ENCODE peak calls at places on chromosomes 4 and X, in four cellular contexts. One of them, this sample, is unnamed.

GRCh38 chr4:87975466-87975865 is at the start of gene SPP1:
- ATAC-seq in activated T-cell treated with anti-CD3 and anti-CD28 coated beads, Interleukin-2, amount 50 U/mL, for 4 hours: no peak
- ATAC-seq in HepG2: peak; percentile 97
- ATAC-seq in effector memory CD8-positive, alpha-beta T cell: peak; percentile 58
- ATAC-seq in this sample: peak; percentile 34

GRCh38 chr4:175325230-175325629 is 407.1 kb downstream of the ADAM29 start:
- ATAC-seq in activated T-cell treated with anti-CD3 and anti-CD28 coated beads, Interleukin-2, amount 50 U/mL, for 4 hours: no peak
- ATAC-seq in HepG2: no peak
- ATAC-seq in effector memory CD8-positive, alpha-beta T cell: no peak
- ATAC-seq in this sample: no peak

GRCh38 chrX:39936886-39937770 is 160.6 kb downstream of the BCOR start:
- ATAC-seq in activated T-cell treated with anti-CD3 and anti-CD28 coated beads, Interleukin-2, amount 50 U/mL, for 4 hours: peak; percentile 58
- ATAC-seq in HepG2: no peak
- ATAC-seq in effector memory CD8-positive, alpha-beta T cell: peak; percentile 73
- ATAC-seq in this sample: peak; percentile 69

GRCh38 chrX:147478899-147479298 is 432.8 kb upstream of the FMR1 start:
- ATAC-seq in activated T-cell treated with anti-CD3 and anti-CD28 coated beads, Interleukin-2, amount 50 U/mL, for 4 hours: no peak
- ATAC-seq in HepG2: no peak
- ATAC-seq in effector memory CD8-positive, alpha-beta T cell: no peak
- ATAC-seq in this sample: no peak

GRCh38 chr4:126242679-126243390 is 928.1 kb downstream of the FAT4 start:
- ATAC-seq in activated T-cell treated with anti-CD3 and anti-CD28 coated beads, Interleukin-2, amount 50 U/mL, for 4 hours: no peak
- ATAC-seq in HepG2: no peak
- ATAC-seq in effector memory CD8-positive, alpha-beta T cell: no peak
- ATAC-seq in this sample: no peak

GRCh38 chr4:8435656-8436121 is 4.8 kb downstream of the ACOX3 start:
- ATAC-seq in activated T-cell treated with anti-CD3 and anti-CD28 coated beads, Interleukin-2, amount 50 U/mL, for 4 hours: peak; percentile 42
- ATAC-seq in HepG2: no peak
- ATAC-seq in effector memory CD8-positive, alpha-beta T cell: peak; percentile 27
- ATAC-seq in this sample: peak; percentile 42

GRCh38 chr4:140250989-140251552 is 97.1 kb upstream of the MAML3 start:
- ATAC-seq in activated T-cell treated with anti-CD3 and anti-CD28 coated beads, Interleukin-2, amount 50 U/mL, for 4 hours: no peak
- ATAC-seq in HepG2: no peak
- ATAC-seq in effector memory CD8-positive, alpha-beta T cell: no peak
- ATAC-seq in this sample: peak; percentile 18

GRCh38 chr4:42404001-42404400 is 6.7 kb downstream of the SHISA3 start:
- ATAC-seq in activated T-cell treated with anti-CD3 and anti-CD28 coated beads, Interleukin-2, amount 50 U/mL, for 4 hours: no peak
- ATAC-seq in HepG2: peak; percentile 69
- ATAC-seq in effector memory CD8-positive, alpha-beta T cell: no peak
- ATAC-seq in this sample: no peak

GRCh38 chr4:165748321-165748720 is 124.7 kb upstream of the TLL1 start:
- ATAC-seq in activated T-cell treated with anti-CD3 and anti-CD28 coated beads, Interleukin-2, amount 50 U/mL, for 4 hours: no peak
- ATAC-seq in HepG2: no peak
- ATAC-seq in effector memory CD8-positive, alpha-beta T cell: no peak
- ATAC-seq in this sample: no peak

GRCh38 chr4:102263024-102263787 is 82.1 kb downstream of the SLC39A8 start:
- ATAC-seq in activated T-cell treated with anti-CD3 and anti-CD28 coated beads, Interleukin-2, amount 50 U/mL, for 4 hours: peak; percentile 87
- ATAC-seq in HepG2: peak; percentile 87
- ATAC-seq in effector memory CD8-positive, alpha-beta T cell: peak; percentile 49
- ATAC-seq in this sample: peak; percentile 94

GRCh38 chr4:168558587-168558986 is 61.7 kb downstream of the PALLD start:
- ATAC-seq in activated T-cell treated with anti-CD3 and anti-CD28 coated beads, Interleukin-2, amount 50 U/mL, for 4 hours: no peak
- ATAC-seq in HepG2: no peak
- ATAC-seq in effector memory CD8-positive, alpha-beta T cell: no peak
- ATAC-seq in this sample: no peak

GRCh38 chr4:83240379-83240875 is 44.2 kb downstream of the COQ2 start:
- ATAC-seq in activated T-cell treated with anti-CD3 and anti-CD28 coated beads, Interleukin-2, amount 50 U/mL, for 4 hours: no peak
- ATAC-seq in HepG2: no peak
- ATAC-seq in effector memory CD8-positive, alpha-beta T cell: no peak
- ATAC-seq in this sample: no peak

GRCh38 chr4:7680731-7681130 is 246.0 kb upstream of the PSAPL1 start:
- ATAC-seq in activated T-cell treated with anti-CD3 and anti-CD28 coated beads, Interleukin-2, amount 50 U/mL, for 4 hours: no peak
- ATAC-seq in HepG2: peak; percentile 24
- ATAC-seq in effector memory CD8-positive, alpha-beta T cell: no peak
- ATAC-seq in this sample: no peak

GRCh38 chrX:57651169-57651919 is 28.7 kb downstream of the NLRP2B start:
- ATAC-seq in activated T-cell treated with anti-CD3 and anti-CD28 coated beads, Interleukin-2, amount 50 U/mL, for 4 hours: no peak
- ATAC-seq in HepG2: no peak
- ATAC-seq in effector memory CD8-positive, alpha-beta T cell: no peak
- ATAC-seq in this sample: no peak

GRCh38 chrX:26952213-26952612 is 510.9 kb downstream of the PPP4R3C start:
- ATAC-seq in activated T-cell treated with anti-CD3 and anti-CD28 coated beads, Interleukin-2, amount 50 U/mL, for 4 hours: no peak
- ATAC-seq in HepG2: no peak
- ATAC-seq in effector memory CD8-positive, alpha-beta T cell: no peak
- ATAC-seq in this sample: no peak

GRCh38 chrX:38326086-38326485 is 1.2 kb downstream of the RPGR start:
- ATAC-seq in activated T-cell treated with anti-CD3 and anti-CD28 coated beads, Interleukin-2, amount 50 U/mL, for 4 hours: no peak
- ATAC-seq in HepG2: no peak
- ATAC-seq in effector memory CD8-positive, alpha-beta T cell: no peak
- ATAC-seq in this sample: no peak

GRCh38 chr4:109215511-109215910 is 86.9 kb downstream of the COL25A1 start:
- ATAC-seq in activated T-cell treated with anti-CD3 and anti-CD28 coated beads, Interleukin-2, amount 50 U/mL, for 4 hours: no peak
- ATAC-seq in HepG2: no peak
- ATAC-seq in effector memory CD8-positive, alpha-beta T cell: no peak
- ATAC-seq in this sample: no peak

This sample was measured in activated T-helper 17 cell treated with anti-CD3 and anti-CD28 coated beads, Interleukin-2, amount 50 U/mL, for 72 hours.